ENCODE peak calls at places on chromosomes 5 and 9, in four cellular contexts. D, Z, N and O are unnamed samples.

GRCh38 chr9:122366074-122366672 is 4.7 kb upstream of the PTGS1 start:
- DNase-seq in D (no peak), Z (no peak), N (no peak), O (no peak)

GRCh38 chr9:121651295-121652036 is at the start of gene DAB2IP:
- DNase-seq in D (no peak), Z (no peak), N (peak), O (peak)

GRCh38 chr5:54889826-54890225 is 95.6 kb downstream of the ESM1 start:
- DNase-seq in D (no peak), Z (no peak), N (no peak), O (no peak)

GRCh38 chr9:33329117-33329563 is 38.8 kb downstream of the NFX1 start:
- DNase-seq in D (no peak), Z (no peak), N (no peak), O (peak)

GRCh38 chr5:174571662-174572397 is 152.6 kb upstream of the MSX2 start:
- DNase-seq in D (no peak), Z (no peak), N (peak), O (peak)

GRCh38 chr5:20833081-20833627 is 845.2 kb upstream of the CDH18 start:
- DNase-seq in D (no peak), Z (no peak), N (peak), O (no peak)

GRCh38 chr5:153626836-153627235 is 136.4 kb downstream of the GRIA1 start:
- DNase-seq in D (no peak), Z (no peak), N (no peak), O (no peak)

GRCh38 chr5:96566775-96567174 is 95.4 kb upstream of the CAST start:
- DNase-seq in D (no peak), Z (no peak), N (no peak), O (no peak)

GRCh38 chr5:10479226-10479721 is 37.6 kb downstream of the ROPN1L start:
- DNase-seq in D (no peak), Z (no peak), N (no peak), O (no peak)

GRCh38 chr9:137310190-137311052 is 8.3 kb upstream of the NRARP start:
- DNase-seq in D (no peak), Z (no peak), N (no peak), O (peak)

GRCh38 chr9:119009253-119009652 is 360.0 kb downstream of the BRINP1 start:
- DNase-seq in D (no peak), Z (no peak), N (no peak), O (no peak)

GRCh38 chr5:17143335-17143734 is 74.1 kb upstream of the BASP1 start:
- DNase-seq in D (no peak), Z (no peak), N (no peak), O (no peak)

GRCh38 chr9:131995382-131995781 is 84.3 kb downstream of the MED27 start:
- DNase-seq in D (no peak), Z (no peak), N (no peak), O (no peak)

GRCh38 chr9:16321461-16322119 is 548.9 kb downstream of the BNC2 start:
- DNase-seq in D (no peak), Z (no peak), N (no peak), O (peak)

GRCh38 chr9:122991370-122991830 is 42.1 kb upstream of the GPR21 start:
- DNase-seq in D (peak), Z (peak), N (peak), O (peak)